ENCODE peak calls at places on chromosomes 13 and 19, in seven cellular contexts. One of them, this sample, is unnamed.

GRCh38 chr13:108728370-108728769 is 99.0 kb downstream of the MYO16 start:
- DNase-seq in A673: no peak
- DNase-seq in AG09309: no peak
- DNase-seq in activated CD8-positive, alpha-beta memory T cell treated with anti-CD3 and anti-CD28 coated beads for 1 hour: no peak
- DNase-seq in HTR-8/SVneo: no peak
- DNase-seq in NCI-H1930: no peak
- DNase-seq in mucosa of descending colon: no peak
- DNase-seq in this sample: no peak

GRCh38 chr13:21330126-21330861 is 128.8 kb downstream of the ZDHHC20 start:
- DNase-seq in NCI-H1930: no peak
- DNase-seq in activated CD8-positive, alpha-beta memory T cell treated with anti-CD3 and anti-CD28 coated beads for 1 hour: no peak
- DNase-seq in HTR-8/SVneo: no peak
- DNase-seq in A673: no peak
- DNase-seq in AG09309: no peak
- DNase-seq in mucosa of descending colon: no peak
- DNase-seq in this sample: peak; percentile 52

GRCh38 chr13:112077729-112078128 is 10.8 kb downstream of the SOX1 start:
- DNase-seq in AG09309: no peak
- DNase-seq in NCI-H1930: no peak
- DNase-seq in A673: no peak
- DNase-seq in HTR-8/SVneo: no peak
- DNase-seq in activated CD8-positive, alpha-beta memory T cell treated with anti-CD3 and anti-CD28 coated beads for 1 hour: no peak
- DNase-seq in mucosa of descending colon: no peak
- DNase-seq in this sample: no peak

GRCh38 chr13:90623318-90624011 is 724.0 kb upstream of the MIR17HG start:
- DNase-seq in AG09309: no peak
- DNase-seq in NCI-H1930: no peak
- DNase-seq in mucosa of descending colon: no peak
- DNase-seq in HTR-8/SVneo: no peak
- DNase-seq in A673: no peak
- DNase-seq in activated CD8-positive, alpha-beta memory T cell treated with anti-CD3 and anti-CD28 coated beads for 1 hour: no peak
- DNase-seq in this sample: no peak

GRCh38 chr13:113511361-113511760 is 20.9 kb upstream of the DCUN1D2 start:
- DNase-seq in AG09309: no peak
- DNase-seq in HTR-8/SVneo: no peak
- DNase-seq in activated CD8-positive, alpha-beta memory T cell treated with anti-CD3 and anti-CD28 coated beads for 1 hour: no peak
- DNase-seq in A673: no peak
- DNase-seq in NCI-H1930: no peak
- DNase-seq in mucosa of descending colon: no peak
- DNase-seq in this sample: no peak

GRCh38 chr13:113849546-113849945 is 14.3 kb downstream of the GAS6 start:
- DNase-seq in activated CD8-positive, alpha-beta memory T cell treated with anti-CD3 and anti-CD28 coated beads for 1 hour: no peak
- DNase-seq in AG09309: no peak
- DNase-seq in A673: no peak
- DNase-seq in mucosa of descending colon: no peak
- DNase-seq in HTR-8/SVneo: no peak
- DNase-seq in NCI-H1930: no peak
- DNase-seq in this sample: no peak

GRCh38 chr19:13835791-13836723 is 40.8 kb downstream of the ZSWIM4 start:
- DNase-seq in activated CD8-positive, alpha-beta memory T cell treated with anti-CD3 and anti-CD28 coated beads for 1 hour: no peak
- DNase-seq in A673: peak; percentile 21
- DNase-seq in mucosa of descending colon: peak; percentile 44
- DNase-seq in AG09309: no peak
- DNase-seq in NCI-H1930: no peak
- DNase-seq in HTR-8/SVneo: no peak
- DNase-seq in this sample: no peak

GRCh38 chr13:73335226-73335625 is 276.4 kb downstream of the KLF5 start:
- DNase-seq in AG09309: peak; percentile 59
- DNase-seq in NCI-H1930: no peak
- DNase-seq in HTR-8/SVneo: no peak
- DNase-seq in A673: peak; percentile 95
- DNase-seq in activated CD8-positive, alpha-beta memory T cell treated with anti-CD3 and anti-CD28 coated beads for 1 hour: no peak
- DNase-seq in mucosa of descending colon: no peak
- DNase-seq in this sample: no peak

GRCh38 chr13:43156916-43157315 is 133.5 kb downstream of the DNAJC15 start:
- DNase-seq in HTR-8/SVneo: no peak
- DNase-seq in activated CD8-positive, alpha-beta memory T cell treated with anti-CD3 and anti-CD28 coated beads for 1 hour: no peak
- DNase-seq in NCI-H1930: no peak
- DNase-seq in AG09309: peak; percentile 24
- DNase-seq in A673: no peak
- DNase-seq in mucosa of descending colon: no peak
- DNase-seq in this sample: no peak

GRCh38 chr19:16637535-16637934 is 9.5 kb upstream of the MED26 start:
- DNase-seq in A673: no peak
- DNase-seq in NCI-H1930: no peak
- DNase-seq in HTR-8/SVneo: no peak
- DNase-seq in mucosa of descending colon: no peak
- DNase-seq in activated CD8-positive, alpha-beta memory T cell treated with anti-CD3 and anti-CD28 coated beads for 1 hour: no peak
- DNase-seq in AG09309: no peak
- DNase-seq in this sample: no peak

GRCh38 chr19:57099199-57099661 is 20.6 kb upstream of the USP29 start:
- DNase-seq in activated CD8-positive, alpha-beta memory T cell treated with anti-CD3 and anti-CD28 coated beads for 1 hour: no peak
- DNase-seq in NCI-H1930: peak; percentile 69
- DNase-seq in AG09309: peak; percentile 23
- DNase-seq in mucosa of descending colon: peak; percentile 57
- DNase-seq in HTR-8/SVneo: peak; percentile 61
- DNase-seq in A673: peak; percentile 77
- DNase-seq in this sample: peak; percentile 50

GRCh38 chr13:29435125-29435911 is 160.2 kb downstream of the SLC7A1 start:
- DNase-seq in HTR-8/SVneo: peak; percentile 5
- DNase-seq in AG09309: peak; percentile 81
- DNase-seq in activated CD8-positive, alpha-beta memory T cell treated with anti-CD3 and anti-CD28 coated beads for 1 hour: no peak
- DNase-seq in NCI-H1930: no peak
- DNase-seq in A673: no peak
- DNase-seq in mucosa of descending colon: no peak
- DNase-seq in this sample: no peak

GRCh38 chr13:52414963-52415362 is 9.0 kb upstream of the THSD1 start:
- DNase-seq in mucosa of descending colon: no peak
- DNase-seq in AG09309: peak; percentile 14
- DNase-seq in A673: no peak
- DNase-seq in activated CD8-positive, alpha-beta memory T cell treated with anti-CD3 and anti-CD28 coated beads for 1 hour: no peak
- DNase-seq in HTR-8/SVneo: peak; percentile 42
- DNase-seq in NCI-H1930: no peak
- DNase-seq in this sample: no peak

GRCh38 chr13:102128216-102128800 is 273.5 kb downstream of the FGF14 start:
- DNase-seq in HTR-8/SVneo: no peak
- DNase-seq in A673: peak; percentile 91
- DNase-seq in activated CD8-positive, alpha-beta memory T cell treated with anti-CD3 and anti-CD28 coated beads for 1 hour: no peak
- DNase-seq in NCI-H1930: no peak
- DNase-seq in AG09309: peak; percentile 1
- DNase-seq in mucosa of descending colon: no peak
- DNase-seq in this sample: no peak

GRCh38 chr19:47210689-47211316 is 20.2 kb downstream of the BBC3 start:
- DNase-seq in A673: peak; percentile 88
- DNase-seq in mucosa of descending colon: peak; percentile 62
- DNase-seq in NCI-H1930: peak; percentile 77
- DNase-seq in AG09309: no peak
- DNase-seq in activated CD8-positive, alpha-beta memory T cell treated with anti-CD3 and anti-CD28 coated beads for 1 hour: peak; percentile 59
- DNase-seq in HTR-8/SVneo: peak; percentile 68
- DNase-seq in this sample: peak; percentile 84

GRCh38 chr13:35879111-35879510 is 252.1 kb downstream of the DCLK1 start:
- DNase-seq in activated CD8-positive, alpha-beta memory T cell treated with anti-CD3 and anti-CD28 coated beads for 1 hour: no peak
- DNase-seq in AG09309: no peak
- DNase-seq in NCI-H1930: no peak
- DNase-seq in A673: no peak
- DNase-seq in mucosa of descending colon: no peak
- DNase-seq in HTR-8/SVneo: no peak
- DNase-seq in this sample: no peak

GRCh38 chr19:29806098-29806866 is 5.5 kb upstream of the CCNE1 start:
- DNase-seq in activated CD8-positive, alpha-beta memory T cell treated with anti-CD3 and anti-CD28 coated beads for 1 hour: no peak
- DNase-seq in HTR-8/SVneo: no peak
- DNase-seq in NCI-H1930: no peak
- DNase-seq in mucosa of descending colon: no peak
- DNase-seq in AG09309: no peak
- DNase-seq in A673: peak; percentile 26
- DNase-seq in this sample: no peak

GRCh38 chr13:94387047-94387446 is 92.4 kb downstream of the DCT start:
- DNase-seq in AG09309: no peak
- DNase-seq in A673: no peak
- DNase-seq in HTR-8/SVneo: no peak
- DNase-seq in mucosa of descending colon: no peak
- DNase-seq in activated CD8-positive, alpha-beta memory T cell treated with anti-CD3 and anti-CD28 coated beads for 1 hour: no peak
- DNase-seq in NCI-H1930: no peak
- DNase-seq in this sample: no peak

GRCh38 chr13:32647926-32648325 is 61.7 kb downstream of the PDS5B start:
- DNase-seq in activated CD8-positive, alpha-beta memory T cell treated with anti-CD3 and anti-CD28 coated beads for 1 hour: no peak
- DNase-seq in mucosa of descending colon: no peak
- DNase-seq in HTR-8/SVneo: no peak
- DNase-seq in A673: no peak
- DNase-seq in AG09309: no peak
- DNase-seq in NCI-H1930: no peak
- DNase-seq in this sample: no peak

GRCh38 chr13:76798037-76798436 is 88.2 kb downstream of the KCTD12 start:
- DNase-seq in HTR-8/SVneo: no peak
- DNase-seq in AG09309: no peak
- DNase-seq in mucosa of descending colon: no peak
- DNase-seq in activated CD8-positive, alpha-beta memory T cell treated with anti-CD3 and anti-CD28 coated beads for 1 hour: no peak
- DNase-seq in NCI-H1930: no peak
- DNase-seq in A673: no peak
- DNase-seq in this sample: no peak

GRCh38 chr19:5826531-5827341 is 12.8 kb downstream of the FUT6 start:
- DNase-seq in NCI-H1930: no peak
- DNase-seq in HTR-8/SVneo: peak; percentile 51
- DNase-seq in activated CD8-positive, alpha-beta memory T cell treated with anti-CD3 and anti-CD28 coated beads for 1 hour: no peak
- DNase-seq in A673: peak; percentile 93
- DNase-seq in AG09309: no peak
- DNase-seq in mucosa of descending colon: peak; percentile 89
- DNase-seq in this sample: peak; percentile 22

GRCh38 chr19:52297601-52298358 is 811 bp downstream of the ZNF480 start:
- DNase-seq in AG09309: no peak
- DNase-seq in mucosa of descending colon: no peak
- DNase-seq in NCI-H1930: no peak
- DNase-seq in HTR-8/SVneo: no peak
- DNase-seq in activated CD8-positive, alpha-beta memory T cell treated with anti-CD3 and anti-CD28 coated beads for 1 hour: no peak
- DNase-seq in A673: peak; percentile 8
- DNase-seq in this sample: no peak

GRCh38 chr19:10979950-10980349 is 19.1 kb downstream of the SMARCA4 start:
- DNase-seq in activated CD8-positive, alpha-beta memory T cell treated with anti-CD3 and anti-CD28 coated beads for 1 hour: no peak
- DNase-seq in AG09309: no peak
- DNase-seq in HTR-8/SVneo: no peak
- DNase-seq in mucosa of descending colon: no peak
- DNase-seq in A673: peak; percentile 50
- DNase-seq in NCI-H1930: no peak
- DNase-seq in this sample: peak; percentile 31

GRCh38 chr19:16160943-16161560 is 12.3 kb downstream of the CIB3 start:
- DNase-seq in AG09309: peak; percentile 14
- DNase-seq in activated CD8-positive, alpha-beta memory T cell treated with anti-CD3 and anti-CD28 coated beads for 1 hour: no peak
- DNase-seq in A673: peak; percentile 45
- DNase-seq in HTR-8/SVneo: peak; percentile 70
- DNase-seq in mucosa of descending colon: no peak
- DNase-seq in NCI-H1930: no peak
- DNase-seq in this sample: peak; percentile 33

GRCh38 chr19:18519962-18520847 is 1.7 kb downstream of the ELL start:
- DNase-seq in mucosa of descending colon: peak; percentile 83
- DNase-seq in activated CD8-positive, alpha-beta memory T cell treated with anti-CD3 and anti-CD28 coated beads for 1 hour: no peak
- DNase-seq in A673: peak; percentile 73
- DNase-seq in HTR-8/SVneo: peak; percentile 72
- DNase-seq in AG09309: no peak
- DNase-seq in NCI-H1930: no peak
- DNase-seq in this sample: peak; percentile 72

GRCh38 chr19:2476451-2477140 is 669 bp downstream of the GADD45B start:
- DNase-seq in A673: peak; percentile 85
- DNase-seq in activated CD8-positive, alpha-beta memory T cell treated with anti-CD3 and anti-CD28 coated beads for 1 hour: no peak
- DNase-seq in NCI-H1930: no peak
- DNase-seq in mucosa of descending colon: peak; percentile 73
- DNase-seq in AG09309: no peak
- DNase-seq in HTR-8/SVneo: no peak
- DNase-seq in this sample: peak; percentile 69

GRCh38 chr13:27384285-27384684 is 40.1 kb upstream of the GTF3A start:
- DNase-seq in mucosa of descending colon: no peak
- DNase-seq in HTR-8/SVneo: no peak
- DNase-seq in A673: no peak
- DNase-seq in activated CD8-positive, alpha-beta memory T cell treated with anti-CD3 and anti-CD28 coated beads for 1 hour: no peak
- DNase-seq in NCI-H1930: no peak
- DNase-seq in AG09309: no peak
- DNase-seq in this sample: no peak

GRCh38 chr13:96822900-96823299 is 171.4 kb downstream of the OXGR1 start:
- DNase-seq in mucosa of descending colon: peak; percentile 54
- DNase-seq in activated CD8-positive, alpha-beta memory T cell treated with anti-CD3 and anti-CD28 coated beads for 1 hour: no peak
- DNase-seq in AG09309: no peak
- DNase-seq in A673: peak; percentile 24
- DNase-seq in HTR-8/SVneo: peak; percentile 3
- DNase-seq in NCI-H1930: peak; percentile 15
- DNase-seq in this sample: no peak

GRCh38 chr13:32311188-32311897 is 3.8 kb downstream of the ZAR1L start:
- DNase-seq in A673: no peak
- DNase-seq in mucosa of descending colon: no peak
- DNase-seq in HTR-8/SVneo: no peak
- DNase-seq in activated CD8-positive, alpha-beta memory T cell treated with anti-CD3 and anti-CD28 coated beads for 1 hour: no peak
- DNase-seq in NCI-H1930: no peak
- DNase-seq in AG09309: no peak
- DNase-seq in this sample: no peak

GRCh38 chr19:1860133-1860775 is 3.1 kb downstream of the KLF16 start:
- DNase-seq in A673: peak; percentile 87
- DNase-seq in HTR-8/SVneo: no peak
- DNase-seq in AG09309: no peak
- DNase-seq in activated CD8-positive, alpha-beta memory T cell treated with anti-CD3 and anti-CD28 coated beads for 1 hour: no peak
- DNase-seq in mucosa of descending colon: peak; percentile 82
- DNase-seq in NCI-H1930: no peak
- DNase-seq in this sample: peak; percentile 45

GRCh38 chr19:3667766-3668165 is 32.5 kb downstream of the PIP5K1C start:
- DNase-seq in HTR-8/SVneo: no peak
- DNase-seq in activated CD8-positive, alpha-beta memory T cell treated with anti-CD3 and anti-CD28 coated beads for 1 hour: no peak
- DNase-seq in A673: no peak
- DNase-seq in mucosa of descending colon: no peak
- DNase-seq in NCI-H1930: no peak
- DNase-seq in AG09309: no peak
- DNase-seq in this sample: no peak

GRCh38 chr13:45527699-45528462 is 63.1 kb downstream of the COG3 start:
- DNase-seq in mucosa of descending colon: no peak
- DNase-seq in activated CD8-positive, alpha-beta memory T cell treated with anti-CD3 and anti-CD28 coated beads for 1 hour: no peak
- DNase-seq in NCI-H1930: no peak
- DNase-seq in AG09309: no peak
- DNase-seq in HTR-8/SVneo: no peak
- DNase-seq in A673: no peak
- DNase-seq in this sample: no peak

GRCh38 chr19:518292-519231 is 11.3 kb downstream of the TPGS1 start:
- DNase-seq in activated CD8-positive, alpha-beta memory T cell treated with anti-CD3 and anti-CD28 coated beads for 1 hour: peak; percentile 37
- DNase-seq in AG09309: no peak
- DNase-seq in mucosa of descending colon: peak; percentile 67
- DNase-seq in NCI-H1930: no peak
- DNase-seq in A673: no peak
- DNase-seq in HTR-8/SVneo: no peak
- DNase-seq in this sample: peak; percentile 50